ENCODE peak calls at places on chromosomes 5 and 9, in eight cellular contexts. M is tibial nerve; U is mesendoderm; C is ovary; P is GM23248; O is upper lobe of right lung; W is CD4-positive, CD25-positive, alpha-beta regulatory T cell; Q is CD8-positive, alpha-beta memory T cell. F is an unnamed sample.

GRCh38 chr9:34493972-34494535 is 28.7 kb downstream of the ENHO start:
- DNase-seq in U (peak; percentile 72), O (no peak), W (no peak), M (peak; percentile 51), C (peak; percentile 30), P (peak; percentile 71), Q (peak; percentile 13), F (peak; percentile 11)

GRCh38 chr5:150153957-150154617 is 1.6 kb downstream of the PDGFRB start:
- DNase-seq in U (peak; percentile 78), O (no peak), M (no peak), W (no peak), C (peak; percentile 45), P (peak; percentile 91), Q (no peak), F (no peak)

GRCh38 chr9:138103111-138103823 is 225.7 kb downstream of the CACNA1B start:
- DNase-seq in M (no peak), U (no peak), P (no peak), Q (no peak), W (no peak), O (peak; percentile 56), C (no peak), F (no peak)

GRCh38 chr5:15560421-15560820 is 60.4 kb downstream of the FBXL7 start:
- DNase-seq in U (no peak), P (no peak), C (no peak), O (no peak), W (no peak), Q (no peak), M (no peak), F (no peak)

GRCh38 chr5:94072116-94072515 is 330.7 kb upstream of the POU5F2 start:
- DNase-seq in C (no peak), U (no peak), P (no peak), W (no peak), O (no peak), M (no peak), Q (no peak), F (no peak)

GRCh38 chr5:39648539-39649200 is 223.9 kb upstream of the DAB2 start:
- DNase-seq in O (no peak), P (peak; percentile 43), Q (no peak), M (no peak), C (no peak), U (peak; percentile 85), W (no peak), F (no peak)

GRCh38 chr5:6902597-6902996 is 189.4 kb downstream of the TENT4A start:
- DNase-seq in U (no peak), C (no peak), W (no peak), P (no peak), Q (no peak), M (no peak), O (no peak), F (no peak)

GRCh38 chr5:25862276-25862675 is 1176.1 kb downstream of the CDH9 start:
- DNase-seq in C (no peak), M (no peak), O (no peak), W (no peak), Q (no peak), P (no peak), U (peak; percentile 19), F (no peak)

GRCh38 chr9:123863164-123863855 is 66.6 kb downstream of the DENND1A start:
- DNase-seq in O (no peak), U (peak; percentile 76), Q (no peak), C (no peak), W (no peak), M (peak; percentile 28), P (peak; percentile 28), F (no peak)

GRCh38 chr5:65482280-65482726 is 583 bp upstream of the ADAMTS6 start:
- DNase-seq in P (peak; percentile 64), O (no peak), M (no peak), W (no peak), C (no peak), Q (no peak), U (no peak), F (no peak)

GRCh38 chr5:45796959-45797553 is 100.9 kb upstream of the HCN1 start:
- DNase-seq in U (peak; percentile 18), C (no peak), P (no peak), O (no peak), W (no peak), M (no peak), Q (no peak), F (no peak)

GRCh38 chr5:124871299-124871698 is 124.9 kb upstream of the ZNF608 start:
- DNase-seq in W (no peak), C (no peak), O (no peak), M (no peak), Q (no peak), U (no peak), P (peak; percentile 87), F (no peak)

GRCh38 chr9:686381-686813 is 155.1 kb upstream of the DMRT1 start:
- DNase-seq in P (peak; percentile 87), M (peak; percentile 22), O (no peak), W (no peak), C (no peak), Q (no peak), U (no peak), F (no peak)

GRCh38 chr9:2477755-2478154 is 143.8 kb upstream of the VLDLR start:
- DNase-seq in C (no peak), U (no peak), Q (no peak), P (no peak), M (no peak), O (no peak), W (no peak), F (no peak)

GRCh38 chr5:43046474-43046873 is 6.4 kb upstream of the ANXA2R start:
- DNase-seq in M (no peak), C (no peak), Q (no peak), U (no peak), O (no peak), P (no peak), W (no peak), F (no peak)

GRCh38 chr5:146151970-146152369 is 30.5 kb downstream of the LARS1 start:
- DNase-seq in P (peak; percentile 5), Q (no peak), U (no peak), M (no peak), W (no peak), C (no peak), O (no peak), F (no peak)

GRCh38 chr5:129460951-129461815 is 1.1 kb downstream of the ADAMTS19 start:
- DNase-seq in C (peak; percentile 10), O (peak; percentile 66), W (no peak), M (no peak), U (peak; percentile 88), Q (no peak), P (peak; percentile 6), F (no peak)

GRCh38 chr9:104099630-104100029 is 5.5 kb downstream of the SMC2 start:
- DNase-seq in P (no peak), O (no peak), M (no peak), C (no peak), Q (no peak), W (no peak), U (no peak), F (no peak)

GRCh38 chr5:524442-525163 is at the start of gene SLC9A3:
- DNase-seq in P (no peak), O (no peak), U (no peak), W (no peak), C (no peak), M (no peak), Q (no peak), F (no peak)
- H3K27ac ChIP-seq in P (no peak within 1 kb of the TSS), O (no peak within 1 kb of the TSS), U (no peak within 1 kb of the TSS), W (no peak within 1 kb of the TSS), C (no peak within 1 kb of the TSS), M (peak within 1 kb of the TSS; percentile 86), Q (no peak within 1 kb of the TSS), F (no peak within 1 kb of the TSS)

GRCh38 chr9:93111371-93112115 is 15.5 kb downstream of the CARD19 start:
- DNase-seq in Q (no peak), P (no peak), W (no peak), U (no peak), M (no peak), C (peak; percentile 5), O (peak; percentile 68), F (no peak)
- H3K27ac ChIP-seq in Q (no peak overlapping the region), P (no peak overlapping the region), W (no peak overlapping the region), U (no peak overlapping the region), M (no peak overlapping the region), C (no peak overlapping the region), O (no peak overlapping the region), F (no peak overlapping the region)

GRCh38 chr5:159786201-159786600 is 130.1 kb upstream of the ADRA1B start:
- DNase-seq in Q (no peak), U (no peak), P (no peak), C (no peak), O (no peak), M (no peak), W (no peak), F (no peak)
- H3K27ac ChIP-seq in Q (no peak overlapping the region), U (no peak overlapping the region), P (no peak overlapping the region), C (no peak overlapping the region), O (peak overlapping the region; percentile 63), M (peak overlapping the region; percentile 80), W (no peak overlapping the region), F (no peak overlapping the region)

DNA sequence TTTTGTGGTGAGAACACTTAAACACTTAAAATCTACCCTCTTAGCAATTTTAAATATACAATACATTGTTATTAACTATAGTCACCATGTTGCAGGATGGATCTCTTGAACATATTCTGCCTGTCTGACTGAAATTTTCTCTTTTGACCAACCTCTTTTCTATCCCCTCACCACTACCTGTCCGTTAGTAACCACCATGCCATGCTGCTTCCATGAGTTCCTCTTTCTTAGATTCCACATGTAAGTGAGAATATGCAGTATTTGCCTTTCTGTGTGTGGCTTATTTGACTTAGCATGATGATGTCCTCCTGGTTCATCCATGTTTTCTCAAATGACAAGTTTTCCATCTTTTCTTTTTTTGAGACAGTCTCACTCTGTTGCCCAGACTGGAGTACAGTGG is 48.5 kb upstream of the NAA35 start:
- DNase-seq in W (no peak), P (no peak), U (no peak), O (no peak), M (no peak), C (no peak), Q (no peak), F (no peak)
- H3K27ac ChIP-seq in W (no peak overlapping the region), P (no peak overlapping the region), U (no peak overlapping the region), O (no peak overlapping the region), M (no peak overlapping the region), C (no peak overlapping the region), Q (no peak overlapping the region), F (no peak overlapping the region)

GRCh38 chr5:138946831-138947560 is 71.9 kb upstream of the LRRTM2 start:
- DNase-seq in O (no peak), Q (no peak), M (no peak), U (no peak), W (no peak), C (no peak), P (no peak), F (no peak)

GRCh38 chr5:138944527-138945322 is 69.6 kb upstream of the LRRTM2 start:
- DNase-seq in U (no peak), M (no peak), Q (no peak), W (no peak), P (no peak), C (no peak), O (no peak), F (no peak)

GRCh38 chr5:138947780-138948179 is 72.6 kb upstream of the LRRTM2 start:
- DNase-seq in Q (no peak), O (no peak), W (no peak), C (no peak), U (no peak), P (no peak), M (no peak), F (no peak)

GRCh38 chr5:138945421-138946240 is 70.5 kb upstream of the LRRTM2 start:
- DNase-seq in Q (no peak), W (no peak), O (no peak), C (no peak), P (no peak), M (no peak), U (peak; percentile 51), F (no peak)

GRCh38 chr5:138946241-138946623 is 71.1 kb upstream of the LRRTM2 start:
- DNase-seq in P (no peak), U (no peak), C (no peak), Q (no peak), M (no peak), W (no peak), O (no peak), F (no peak)
- H3K27ac ChIP-seq in P (no peak overlapping the region), U (no peak overlapping the region), C (no peak overlapping the region), Q (no peak overlapping the region), M (peak overlapping the region; percentile 12), W (no peak overlapping the region), O (no peak overlapping the region), F (no peak overlapping the region)

F was measured in CD8-positive, alpha-beta T cell.